ENCODE peak calls at places on chromosomes 16 and 17, in eight cellular contexts. E is body of pancreas, H is stromal cell of bone marrow, N is left colon, S is astrocyte of the cerebellum, U is kidney epithelial cell, A is AG09309, W is tibial artery. K is an unnamed sample.

GRCh38 chr16:2243031-2243528 is 6.8 kb downstream of the DNASE1L2 start:
- DNase-seq in E (no peak), H (no peak), N (no peak), S (no peak), U (no peak), A (no peak), W (no peak), K (no peak)

GRCh38 chr16:86214326-86215232 is 295.7 kb upstream of the FOXF1 start:
- DNase-seq in E (peak; percentile 41), H (no peak), N (peak; percentile 22), S (no peak), U (no peak), A (no peak), W (no peak), K (no peak)

GRCh38 chr16:14007460-14007859 is 63.7 kb upstream of the MRTFB start:
- DNase-seq in E (no peak), H (no peak), N (no peak), S (peak; percentile 72), U (no peak), A (peak; percentile 59), W (no peak), K (no peak)

GRCh38 chr16:75385507-75386152 is 47.7 kb downstream of the CFDP1 start:
- DNase-seq in E (no peak), H (peak; percentile 69), N (no peak), S (peak; percentile 92), U (peak; percentile 43), A (peak; percentile 80), W (no peak), K (peak; percentile 61)

GRCh38 chr17:65918450-65918849 is 273.5 kb downstream of the CEP112 start:
- DNase-seq in E (no peak), H (no peak), N (no peak), S (no peak), U (no peak), A (no peak), W (no peak), K (no peak)

GRCh38 chr17:21463204-21463661 is 87.1 kb downstream of the KCNJ12 start:
- DNase-seq in E (no peak), H (no peak), N (no peak), S (no peak), U (no peak), A (no peak), W (no peak), K (no peak)

GRCh38 chr17:31549121-31549524 is 157.6 kb downstream of the RAB11FIP4 start:
- DNase-seq in E (no peak), H (no peak), N (no peak), S (no peak), U (no peak), A (no peak), W (no peak), K (peak; percentile 67)

GRCh38 chr16:61590577-61590976 is 445.7 kb downstream of the CDH8 start:
- DNase-seq in E (no peak), H (no peak), N (no peak), S (no peak), U (no peak), A (no peak), W (no peak), K (no peak)

GRCh38 chr17:57899822-57900221 is 50.0 kb upstream of the MRPS23 start:
- DNase-seq in E (peak; percentile 79), H (no peak), N (peak; percentile 88), S (no peak), U (no peak), A (no peak), W (no peak), K (no peak)

GRCh38 chr16:17657037-17657436 is 186.3 kb upstream of the XYLT1 start:
- DNase-seq in E (no peak), H (no peak), N (no peak), S (no peak), U (no peak), A (no peak), W (no peak), K (no peak)

GRCh38 chr17:31586946-31587345 is 195.5 kb downstream of the RAB11FIP4 start:
- DNase-seq in E (no peak), H (peak; percentile 38), N (no peak), S (no peak), U (no peak), A (no peak), W (no peak), K (no peak)

GRCh38 chr17:65515959-65516948 is 45.2 kb downstream of the AXIN2 start:
- DNase-seq in E (no peak), H (no peak), N (no peak), S (peak; percentile 44), U (no peak), A (no peak), W (peak; percentile 50), K (no peak)

GRCh38 chr17:73226556-73227172 is 33.8 kb downstream of the COG1 start:
- DNase-seq in E (no peak), H (no peak), N (no peak), S (no peak), U (no peak), A (no peak), W (no peak), K (no peak)

GRCh38 chr17:19243838-19244237 is 6.7 kb downstream of the EPN2 start:
- DNase-seq in E (no peak), H (no peak), N (no peak), S (no peak), U (no peak), A (no peak), W (no peak), K (no peak)

GRCh38 chr16:48126801-48127644 is 28.8 kb downstream of the ABCC12 start:
- DNase-seq in E (peak; percentile 68), H (peak; percentile 97), N (no peak), S (peak; percentile 93), U (peak; percentile 89), A (peak; percentile 98), W (no peak), K (no peak)

GRCh38 chr17:39069114-39069756 is 82.2 kb downstream of the PLXDC1 start:
- DNase-seq in E (peak; percentile 40), H (no peak), N (no peak), S (no peak), U (no peak), A (no peak), W (no peak), K (peak; percentile 74)

GRCh38 chr17:2883544-2884203 is 87.4 kb downstream of the RAP1GAP2 start:
- DNase-seq in E (peak; percentile 91), H (no peak), N (no peak), S (no peak), U (no peak), A (no peak), W (no peak), K (no peak)

GRCh38 chr17:9022553-9023388 is 1.5 kb downstream of the NTN1 start:
- DNase-seq in E (no peak), H (no peak), N (no peak), S (no peak), U (no peak), A (no peak), W (peak; percentile 66), K (peak; percentile 55)

GRCh38 chr16:85449885-85450245 is 163.3 kb upstream of the GSE1 start:
- DNase-seq in E (no peak), H (no peak), N (no peak), S (no peak), U (no peak), A (no peak), W (no peak), K (no peak)

GRCh38 chr17:6231886-6232767 is 161.9 kb downstream of the WSCD1 start:
- DNase-seq in E (no peak), H (no peak), N (no peak), S (peak; percentile 59), U (peak; percentile 54), A (no peak), W (no peak), K (no peak)

GRCh38 chr17:21774263-21774662 is 81.9 kb downstream of the KCNJ18 start:
- DNase-seq in E (no peak), H (no peak), N (no peak), S (no peak), U (no peak), A (no peak), W (no peak), K (no peak)

GRCh38 chr17:75155191-75155601 is 884 bp upstream of the JPT1 start:
- DNase-seq in E (no peak), H (no peak), N (no peak), S (no peak), U (no peak), A (no peak), W (peak; percentile 16), K (no peak)

GRCh38 chr17:77216435-77216980 is 75.7 kb downstream of the SEC14L1 start:
- DNase-seq in E (no peak), H (no peak), N (no peak), S (no peak), U (no peak), A (no peak), W (no peak), K (no peak)

GRCh38 chr16:19283637-19284036 is 1.9 kb upstream of the CLEC19A start:
- DNase-seq in E (no peak), H (no peak), N (no peak), S (no peak), U (no peak), A (no peak), W (no peak), K (no peak)

GRCh38 chr17:43175213-43176118 is 4.5 kb downstream of the NBR1 start:
- DNase-seq in E (no peak), H (no peak), N (no peak), S (peak; percentile 15), U (no peak), A (peak; percentile 76), W (no peak), K (no peak)

K was measured in GM13977.